ENCODE peak calls at places on chromosomes 7 and 10, in six cellular contexts. One of them, this sample, is unnamed.

GRCh38 chr10:23505797-23506465 is 67.1 kb downstream of the OTUD1 start:
- DNase-seq in HepG2: no peak
- DNase-seq in HCT116: no peak
- DNase-seq in K562: no peak
- DNase-seq in SK-N-SH: no peak
- DNase-seq in H1: no peak
- DNase-seq in this sample: no peak

GRCh38 chr7:706721-707120 is 19.8 kb upstream of the DNAAF5 start:
- DNase-seq in HepG2: no peak
- DNase-seq in HCT116: no peak
- DNase-seq in K562: no peak
- DNase-seq in SK-N-SH: no peak
- DNase-seq in H1: no peak
- DNase-seq in this sample: peak

GRCh38 chr7:139725077-139725476 is 52.7 kb downstream of the HIPK2 start:
- DNase-seq in HepG2: no peak
- DNase-seq in HCT116: no peak
- DNase-seq in K562: no peak
- DNase-seq in SK-N-SH: no peak
- DNase-seq in H1: no peak
- DNase-seq in this sample: no peak

GRCh38 chr7:134126937-134127848 is at the start of gene LRGUK:
- DNase-seq in HepG2: peak
- DNase-seq in HCT116: no peak
- DNase-seq in K562: peak
- DNase-seq in SK-N-SH: peak
- DNase-seq in H1: peak
- DNase-seq in this sample: peak

GRCh38 chr7:100863406-100863950 is 3.7 kb upstream of the TRIP6 start:
- DNase-seq in HepG2: peak
- DNase-seq in HCT116: no peak
- DNase-seq in K562: no peak
- DNase-seq in SK-N-SH: no peak
- DNase-seq in H1: no peak
- DNase-seq in this sample: no peak

GRCh38 chr7:7237978-7238267 is 55.6 kb downstream of the C1GALT1 start:
- DNase-seq in HepG2: no peak
- DNase-seq in HCT116: no peak
- DNase-seq in K562: no peak
- DNase-seq in SK-N-SH: no peak
- DNase-seq in H1: no peak
- DNase-seq in this sample: no peak

GRCh38 chr10:90644165-90644564 is 213.7 kb downstream of the HTR7 start:
- DNase-seq in HepG2: no peak
- DNase-seq in HCT116: no peak
- DNase-seq in K562: no peak
- DNase-seq in SK-N-SH: no peak
- DNase-seq in H1: no peak
- DNase-seq in this sample: no peak

GRCh38 chr10:94358480-94358879 is 4.3 kb downstream of the NOC3L start:
- DNase-seq in HepG2: peak
- DNase-seq in HCT116: peak
- DNase-seq in K562: no peak
- DNase-seq in SK-N-SH: no peak
- DNase-seq in H1: peak
- DNase-seq in this sample: no peak

GRCh38 chr10:26448706-26449435 is 10.7 kb downstream of the APBB1IP start:
- DNase-seq in HepG2: no peak
- DNase-seq in HCT116: no peak
- DNase-seq in K562: no peak
- DNase-seq in SK-N-SH: no peak
- DNase-seq in H1: no peak
- DNase-seq in this sample: no peak

GRCh38 chr7:24334012-24334411 is 50.0 kb downstream of the NPY start:
- DNase-seq in HepG2: no peak
- DNase-seq in HCT116: no peak
- DNase-seq in K562: no peak
- DNase-seq in SK-N-SH: no peak
- DNase-seq in H1: no peak
- DNase-seq in this sample: no peak

GRCh38 chr7:13875496-13876074 is 113.9 kb downstream of the ETV1 start:
- DNase-seq in HepG2: no peak
- DNase-seq in HCT116: no peak
- DNase-seq in K562: no peak
- DNase-seq in SK-N-SH: no peak
- DNase-seq in H1: no peak
- DNase-seq in this sample: no peak

GRCh38 chr7:13871008-13871407 is 118.5 kb downstream of the ETV1 start:
- DNase-seq in HepG2: no peak
- DNase-seq in HCT116: no peak
- DNase-seq in K562: no peak
- DNase-seq in SK-N-SH: no peak
- DNase-seq in H1: no peak
- DNase-seq in this sample: no peak

GRCh38 chr7:13878154-13878553 is 111.3 kb downstream of the ETV1 start:
- DNase-seq in HepG2: no peak
- DNase-seq in HCT116: no peak
- DNase-seq in K562: no peak
- DNase-seq in SK-N-SH: no peak
- DNase-seq in H1: no peak
- DNase-seq in this sample: no peak

GRCh38 chr7:13872751-13873150 is 116.7 kb downstream of the ETV1 start:
- DNase-seq in HepG2: no peak
- DNase-seq in HCT116: no peak
- DNase-seq in K562: no peak
- DNase-seq in SK-N-SH: no peak
- DNase-seq in H1: no peak
- DNase-seq in this sample: no peak

DNA sequence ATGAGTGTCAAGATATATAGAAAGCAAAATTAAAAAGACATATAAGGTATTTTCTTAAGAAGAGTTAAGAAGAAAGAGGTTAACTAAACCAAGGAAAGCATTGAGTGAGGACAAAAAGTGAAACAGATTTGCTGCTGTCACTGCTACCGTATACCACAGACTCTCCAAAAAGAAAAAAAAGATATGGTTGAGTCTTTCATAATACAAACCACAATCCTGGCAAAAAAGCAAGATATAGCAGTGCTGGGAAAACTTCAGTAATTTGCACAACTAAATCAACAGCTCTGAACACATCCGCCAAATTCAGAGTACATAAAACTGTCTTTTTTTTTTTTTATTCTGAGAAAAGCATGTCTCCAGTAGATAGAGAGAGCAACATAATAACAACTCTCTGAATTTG is 114.7 kb downstream of the ETV1 start:
- DNase-seq in HepG2: no peak
- DNase-seq in HCT116: no peak
- DNase-seq in K562: no peak
- DNase-seq in SK-N-SH: no peak
- DNase-seq in H1: no peak
- DNase-seq in this sample: no peak
- TF ChIP-seq JUND in HepG2: no peak
- TF ChIP-seq JUND in HCT116: no peak
- TF ChIP-seq JUND in K562: no peak
- TF ChIP-seq JUND in SK-N-SH: no peak
- TF ChIP-seq JUND in H1: no peak
- TF ChIP-seq JUND in this sample: no peak

DNA sequence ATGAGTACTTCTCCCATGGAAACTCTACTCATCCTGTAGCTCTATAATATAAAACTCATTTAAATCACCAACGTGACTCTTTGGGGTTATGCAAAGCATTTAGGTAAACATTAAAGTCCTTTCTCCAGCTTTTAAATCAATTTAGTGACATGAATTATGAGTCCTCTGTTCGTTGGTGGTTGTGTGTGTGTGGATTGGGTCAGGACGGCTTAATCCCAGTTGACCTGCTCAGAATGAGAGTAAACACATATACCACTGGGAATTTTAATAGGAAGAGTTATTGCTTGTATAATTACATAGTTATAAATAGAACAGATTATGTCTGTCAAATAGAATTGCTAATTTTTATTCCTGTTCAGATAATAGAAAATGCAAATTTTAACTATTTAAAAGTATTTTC is 30.7 kb upstream of the ADCY1 start:
- DNase-seq in HepG2: no peak
- DNase-seq in HCT116: no peak
- DNase-seq in K562: no peak
- DNase-seq in SK-N-SH: no peak
- DNase-seq in H1: no peak
- DNase-seq in this sample: peak
- TF ChIP-seq JUND in HepG2: no peak
- TF ChIP-seq JUND in HCT116: no peak
- TF ChIP-seq JUND in K562: no peak
- TF ChIP-seq JUND in SK-N-SH: no peak
- TF ChIP-seq JUND in H1: no peak
- TF ChIP-seq JUND in this sample: no peak

GRCh38 chr7:84744388-84744787 is 442.5 kb downstream of the SEMA3D start:
- DNase-seq in HepG2: no peak
- DNase-seq in HCT116: no peak
- DNase-seq in K562: no peak
- DNase-seq in SK-N-SH: no peak
- DNase-seq in H1: no peak
- DNase-seq in this sample: no peak

DNA sequence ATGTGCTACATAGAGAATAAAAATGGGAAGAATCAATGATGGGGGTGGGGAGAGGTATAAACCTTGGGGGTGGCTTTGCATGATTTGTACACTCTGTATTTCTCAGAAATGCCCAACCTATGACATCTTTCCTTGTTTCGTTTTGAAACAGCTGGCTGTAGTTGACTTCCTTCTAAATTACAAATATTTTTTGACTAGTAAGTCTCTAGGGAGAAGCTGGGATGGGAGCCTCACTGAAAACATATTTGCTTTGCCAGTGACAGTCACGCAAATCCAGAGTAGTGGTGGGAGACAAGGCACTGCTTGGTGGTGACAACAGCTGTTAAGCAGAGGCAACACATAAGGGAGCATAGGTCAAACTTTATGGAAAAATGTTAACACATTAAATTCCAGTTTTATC is 440.5 kb downstream of the SEMA3D start:
- DNase-seq in HepG2: no peak
- DNase-seq in HCT116: no peak
- DNase-seq in K562: no peak
- DNase-seq in SK-N-SH: peak
- DNase-seq in H1: no peak
- DNase-seq in this sample: no peak
- TF ChIP-seq JUND in HepG2: no peak
- TF ChIP-seq JUND in HCT116: no peak
- TF ChIP-seq JUND in K562: no peak
- TF ChIP-seq JUND in SK-N-SH: no peak
- TF ChIP-seq JUND in H1: no peak
- TF ChIP-seq JUND in this sample: no peak

GRCh38 chr10:88915781-88916180 is 35.7 kb downstream of the STAMBPL1 start:
- DNase-seq in HepG2: no peak
- DNase-seq in HCT116: no peak
- DNase-seq in K562: no peak
- DNase-seq in SK-N-SH: no peak
- DNase-seq in H1: no peak
- DNase-seq in this sample: no peak
- TF ChIP-seq JUND in HepG2: no peak
- TF ChIP-seq JUND in HCT116: no peak
- TF ChIP-seq JUND in K562: no peak
- TF ChIP-seq JUND in SK-N-SH: no peak
- TF ChIP-seq JUND in H1: no peak
- TF ChIP-seq JUND in this sample: no peak